ENCODE peak calls at places on chromosomes 6 and 20, in four cellular contexts. One of them, this sample, is unnamed.
A peak's percentile ranks its signal among the peaks of the same experiment; 100 is the strongest.

GRCh38 chr6:48075181-48075580 is 35.8 kb downstream of the PTCHD4 start:
- DNase-seq in CD8-positive, alpha-beta T cell: no peak
- DNase-seq in thyroid gland: no peak
- DNase-seq in CD4-positive, alpha-beta T cell: no peak
- DNase-seq in this sample: no peak

GRCh38 chr6:73400656-73401055 is 6.0 kb downstream of the DDX43 start:
- DNase-seq in thyroid gland: no peak
- DNase-seq in CD8-positive, alpha-beta T cell: no peak
- DNase-seq in CD4-positive, alpha-beta T cell: no peak
- DNase-seq in this sample: no peak

GRCh38 chr6:10412165-10412947 is 2.5 kb downstream of the TFAP2A start:
- DNase-seq in CD8-positive, alpha-beta T cell: no peak
- DNase-seq in thyroid gland: peak; percentile 40
- DNase-seq in CD4-positive, alpha-beta T cell: no peak
- DNase-seq in this sample: no peak

GRCh38 chr6:141467881-141468280 is 664.8 kb upstream of the GJE1 start:
- DNase-seq in thyroid gland: no peak
- DNase-seq in CD4-positive, alpha-beta T cell: no peak
- DNase-seq in CD8-positive, alpha-beta T cell: no peak
- DNase-seq in this sample: no peak

GRCh38 chr6:89993411-89993810 is 99.1 kb downstream of the GJA10 start:
- DNase-seq in CD4-positive, alpha-beta T cell: no peak
- DNase-seq in thyroid gland: no peak
- DNase-seq in CD8-positive, alpha-beta T cell: no peak
- DNase-seq in this sample: no peak

GRCh38 chr6:167699141-167700036 is 127.3 kb upstream of the AFDN start:
- DNase-seq in thyroid gland: peak; percentile 32
- DNase-seq in CD4-positive, alpha-beta T cell: peak; percentile 10
- DNase-seq in CD8-positive, alpha-beta T cell: no peak
- DNase-seq in this sample: no peak

GRCh38 chr6:143673638-143674037 is 4.1 kb upstream of the PHACTR2 start:
- DNase-seq in thyroid gland: peak; percentile 58
- DNase-seq in CD4-positive, alpha-beta T cell: no peak
- DNase-seq in CD8-positive, alpha-beta T cell: no peak
- DNase-seq in this sample: no peak

GRCh38 chr20:63178445-63178818 is 37.5 kb downstream of the YTHDF1 start:
- DNase-seq in CD8-positive, alpha-beta T cell: no peak
- DNase-seq in thyroid gland: no peak
- DNase-seq in CD4-positive, alpha-beta T cell: no peak
- DNase-seq in this sample: no peak

GRCh38 chr6:70280462-70280861 is 22.4 kb downstream of the COL9A1 start:
- DNase-seq in CD4-positive, alpha-beta T cell: no peak
- DNase-seq in thyroid gland: no peak
- DNase-seq in CD8-positive, alpha-beta T cell: no peak
- DNase-seq in this sample: no peak

GRCh38 chr6:2353412-2354137 is 108.2 kb upstream of the GMDS start:
- DNase-seq in thyroid gland: peak; percentile 65
- DNase-seq in CD4-positive, alpha-beta T cell: peak; percentile 29
- DNase-seq in CD8-positive, alpha-beta T cell: peak; percentile 10
- DNase-seq in this sample: peak; percentile 13

GRCh38 chr20:50467618-50468373 is 42.4 kb upstream of the PTPN1 start:
- DNase-seq in CD4-positive, alpha-beta T cell: no peak
- DNase-seq in CD8-positive, alpha-beta T cell: no peak
- DNase-seq in thyroid gland: peak; percentile 19
- DNase-seq in this sample: peak; percentile 7

GRCh38 chr20:63006611-63007471 is at the start of gene BHLHE23:
- DNase-seq in CD8-positive, alpha-beta T cell: no peak
- DNase-seq in CD4-positive, alpha-beta T cell: peak; percentile 14
- DNase-seq in thyroid gland: no peak
- DNase-seq in this sample: no peak

GRCh38 chr6:40056865-40057264 is 122.6 kb upstream of the MOCS1 start:
- DNase-seq in CD8-positive, alpha-beta T cell: no peak
- DNase-seq in thyroid gland: no peak
- DNase-seq in CD4-positive, alpha-beta T cell: no peak
- DNase-seq in this sample: no peak

GRCh38 chr20:63486300-63486855 is 12.5 kb downstream of the EEF1A2 start:
- DNase-seq in thyroid gland: no peak
- DNase-seq in CD8-positive, alpha-beta T cell: no peak
- DNase-seq in CD4-positive, alpha-beta T cell: no peak
- DNase-seq in this sample: no peak

GRCh38 chr20:5195655-5196054 is 68.8 kb downstream of the CDS2 start:
- DNase-seq in CD4-positive, alpha-beta T cell: no peak
- DNase-seq in thyroid gland: no peak
- DNase-seq in CD8-positive, alpha-beta T cell: no peak
- DNase-seq in this sample: no peak

GRCh38 chr20:63490416-63490815 is 8.5 kb downstream of the EEF1A2 start:
- DNase-seq in CD8-positive, alpha-beta T cell: no peak
- DNase-seq in thyroid gland: no peak
- DNase-seq in CD4-positive, alpha-beta T cell: no peak
- DNase-seq in this sample: no peak

GRCh38 chr6:25585225-25585624 is 66.8 kb upstream of the SCGN start:
- DNase-seq in CD8-positive, alpha-beta T cell: no peak
- DNase-seq in thyroid gland: no peak
- DNase-seq in CD4-positive, alpha-beta T cell: no peak
- DNase-seq in this sample: no peak

GRCh38 chr6:111515259-111515658 is 32.2 kb upstream of the REV3L start:
- DNase-seq in CD4-positive, alpha-beta T cell: no peak
- DNase-seq in CD8-positive, alpha-beta T cell: no peak
- DNase-seq in thyroid gland: no peak
- DNase-seq in this sample: no peak

GRCh38 chr6:27956941-27957340 is at the start of gene OR2B6:
- DNase-seq in CD4-positive, alpha-beta T cell: no peak
- DNase-seq in CD8-positive, alpha-beta T cell: no peak
- DNase-seq in thyroid gland: no peak
- DNase-seq in this sample: no peak

GRCh38 chr6:142846459-142846831 is 98.5 kb downstream of the HIVEP2 start:
- DNase-seq in CD4-positive, alpha-beta T cell: no peak
- DNase-seq in CD8-positive, alpha-beta T cell: no peak
- DNase-seq in thyroid gland: no peak
- DNase-seq in this sample: no peak

GRCh38 chr6:150450918-150451317 is 82.1 kb downstream of the IYD start:
- DNase-seq in CD8-positive, alpha-beta T cell: no peak
- DNase-seq in CD4-positive, alpha-beta T cell: no peak
- DNase-seq in thyroid gland: no peak
- DNase-seq in this sample: no peak

GRCh38 chr6:41712651-41713103 is 22.7 kb downstream of the TFEB start:
- DNase-seq in thyroid gland: peak; percentile 99
- DNase-seq in CD4-positive, alpha-beta T cell: no peak
- DNase-seq in CD8-positive, alpha-beta T cell: no peak
- DNase-seq in this sample: peak; percentile 89
- H3K27ac ChIP-seq in thyroid gland: peak overlapping the region; percentile 99
- H3K27ac ChIP-seq in CD4-positive, alpha-beta T cell: no peak overlapping the region
- H3K27ac ChIP-seq in CD8-positive, alpha-beta T cell: no peak overlapping the region
- H3K27ac ChIP-seq in this sample: peak overlapping the region; percentile 99

DNA sequence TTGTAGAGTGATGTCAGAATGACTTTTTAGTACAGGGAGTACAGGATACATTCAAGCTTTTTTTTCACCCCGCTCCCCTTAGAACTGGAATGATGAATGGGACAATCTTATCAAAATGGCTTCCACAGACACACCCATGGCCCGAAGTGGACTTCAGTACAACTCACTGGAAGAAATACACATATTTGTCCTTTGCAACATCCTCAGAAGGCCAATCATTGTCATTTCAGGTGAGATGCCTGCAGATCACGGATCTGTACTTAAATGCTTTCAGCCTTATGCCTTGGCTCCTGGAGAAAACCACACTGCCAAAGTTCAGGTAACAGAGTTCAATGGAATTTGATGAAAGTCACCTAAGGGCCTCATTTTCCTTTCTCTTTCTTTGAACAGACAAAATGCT is 8.5 kb downstream of the TNFAIP3 start:
- DNase-seq in thyroid gland: no peak
- DNase-seq in CD4-positive, alpha-beta T cell: no peak
- DNase-seq in CD8-positive, alpha-beta T cell: no peak
- DNase-seq in this sample: no peak
- H3K27ac ChIP-seq in thyroid gland: no peak overlapping the region
- H3K27ac ChIP-seq in CD4-positive, alpha-beta T cell: no peak overlapping the region
- H3K27ac ChIP-seq in CD8-positive, alpha-beta T cell: no peak overlapping the region
- H3K27ac ChIP-seq in this sample: no peak overlapping the region

GRCh38 chr6:15268130-15268908 is 22.4 kb downstream of the JARID2 start:
- DNase-seq in CD4-positive, alpha-beta T cell: no peak
- DNase-seq in CD8-positive, alpha-beta T cell: no peak
- DNase-seq in thyroid gland: no peak
- DNase-seq in this sample: no peak
- H3K27ac ChIP-seq in CD4-positive, alpha-beta T cell: no peak overlapping the region
- H3K27ac ChIP-seq in CD8-positive, alpha-beta T cell: no peak overlapping the region
- H3K27ac ChIP-seq in thyroid gland: no peak overlapping the region
- H3K27ac ChIP-seq in this sample: peak overlapping the region; percentile 68

GRCh38 chr20:25293507-25293906 is 45.6 kb downstream of the PYGB start:
- DNase-seq in CD8-positive, alpha-beta T cell: no peak
- DNase-seq in CD4-positive, alpha-beta T cell: no peak
- DNase-seq in thyroid gland: no peak
- DNase-seq in this sample: no peak
- H3K27ac ChIP-seq in CD8-positive, alpha-beta T cell: no peak overlapping the region
- H3K27ac ChIP-seq in CD4-positive, alpha-beta T cell: no peak overlapping the region
- H3K27ac ChIP-seq in thyroid gland: no peak overlapping the region
- H3K27ac ChIP-seq in this sample: no peak overlapping the region

GRCh38 chr6:157152544-157152943 is 170.8 kb downstream of the TMEM242 start:
- DNase-seq in CD8-positive, alpha-beta T cell: no peak
- DNase-seq in CD4-positive, alpha-beta T cell: no peak
- DNase-seq in thyroid gland: no peak
- DNase-seq in this sample: no peak
- H3K27ac ChIP-seq in CD8-positive, alpha-beta T cell: no peak overlapping the region
- H3K27ac ChIP-seq in CD4-positive, alpha-beta T cell: no peak overlapping the region
- H3K27ac ChIP-seq in thyroid gland: no peak overlapping the region
- H3K27ac ChIP-seq in this sample: no peak overlapping the region

DNA sequence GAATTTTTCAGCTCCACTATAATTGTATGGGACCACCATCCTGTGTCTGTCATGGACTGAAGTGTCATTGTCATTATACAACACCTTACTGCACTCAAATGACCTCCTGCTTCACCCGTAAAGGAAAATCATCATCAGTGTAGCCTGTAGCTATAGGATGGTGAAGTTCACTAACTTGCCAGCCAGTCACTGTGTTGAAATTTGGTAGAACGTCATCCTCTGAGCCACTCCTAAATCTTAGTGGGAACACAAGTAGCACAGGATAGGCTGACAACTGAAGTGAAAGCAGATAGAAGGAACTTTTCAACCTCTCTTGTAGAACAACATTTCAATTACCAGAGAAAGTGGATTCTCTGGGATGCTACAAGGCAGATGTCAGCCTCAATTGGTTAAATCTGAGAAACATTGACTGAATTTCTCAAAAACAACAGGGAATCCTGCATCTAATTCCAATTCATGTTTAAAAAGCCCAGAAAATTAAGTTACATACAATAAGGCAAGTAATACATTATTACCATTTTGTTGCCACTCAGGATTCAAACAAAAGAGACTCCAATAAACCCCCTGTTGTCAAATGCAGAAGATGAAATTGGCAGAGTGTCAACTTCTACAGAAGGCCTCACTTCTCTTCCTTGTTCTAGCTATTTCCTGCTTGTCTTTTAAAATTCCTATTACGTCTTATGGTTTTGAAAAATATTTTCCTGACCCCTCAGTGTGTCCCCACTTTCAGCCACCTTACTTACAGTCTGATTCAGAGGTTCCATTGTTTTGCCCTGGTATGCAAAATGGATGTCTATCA is 647.9 kb upstream of the AGPAT4 start:
- DNase-seq in thyroid gland: no peak
- DNase-seq in CD8-positive, alpha-beta T cell: no peak
- DNase-seq in CD4-positive, alpha-beta T cell: no peak
- DNase-seq in this sample: no peak
- H3K27ac ChIP-seq in thyroid gland: no peak overlapping the region
- H3K27ac ChIP-seq in CD8-positive, alpha-beta T cell: no peak overlapping the region
- H3K27ac ChIP-seq in CD4-positive, alpha-beta T cell: no peak overlapping the region
- H3K27ac ChIP-seq in this sample: no peak overlapping the region

GRCh38 chr6:33692760-33693158 is 18.7 kb downstream of the UQCC2 start:
- DNase-seq in thyroid gland: no peak
- DNase-seq in CD8-positive, alpha-beta T cell: peak; percentile 45
- DNase-seq in CD4-positive, alpha-beta T cell: peak; percentile 45
- DNase-seq in this sample: no peak
- H3K27ac ChIP-seq in thyroid gland: no peak overlapping the region
- H3K27ac ChIP-seq in CD8-positive, alpha-beta T cell: peak overlapping the region; percentile 61
- H3K27ac ChIP-seq in CD4-positive, alpha-beta T cell: peak overlapping the region; percentile 77
- H3K27ac ChIP-seq in this sample: no peak overlapping the region

This sample was measured in caudate nucleus.